ENCODE peak calls at places on chromosomes 2 and 18, in six cellular contexts. One of them, this sample, is unnamed.

GRCh38 chr18:77250501-77250925 is 865 bp downstream of the GALR1 start:
- DNase-seq in kidney glomerular epithelial cell: no peak
- DNase-seq in stimulated activated naive B cell treated with anti-CD40 and anti-IgM and Interleukin-4, amounts not matched to agents 10 μg/mL and 1 μg/mL and 100 μg/mL, for 72 hours: no peak
- DNase-seq in fibroblast of villous mesenchyme: no peak
- DNase-seq in activated CD4-positive, alpha-beta T cell treated with anti-CD3 and anti-CD28 coated beads, Interleukin-2, amount 50 U/mL, for 1 hour: no peak
- DNase-seq in stimulated activated CD4-positive, alpha-beta T cell treated with anti-CD3 and anti-CD28 coated beads, Interleukin-1b, Interleukin-23, amount 100 ng/mL, for 48 hours: no peak
- DNase-seq in this sample: no peak

GRCh38 chr2:183179156-183179555 is 54.9 kb downstream of the NUP35 start:
- DNase-seq in kidney glomerular epithelial cell: no peak
- DNase-seq in stimulated activated naive B cell treated with anti-CD40 and anti-IgM and Interleukin-4, amounts not matched to agents 10 μg/mL and 1 μg/mL and 100 μg/mL, for 72 hours: no peak
- DNase-seq in stimulated activated CD4-positive, alpha-beta T cell treated with anti-CD3 and anti-CD28 coated beads, Interleukin-1b, Interleukin-23, amount 100 ng/mL, for 48 hours: no peak
- DNase-seq in fibroblast of villous mesenchyme: no peak
- DNase-seq in activated CD4-positive, alpha-beta T cell treated with anti-CD3 and anti-CD28 coated beads, Interleukin-2, amount 50 U/mL, for 1 hour: no peak
- DNase-seq in this sample: no peak

GRCh38 chr2:1405124-1405523 is 8.1 kb upstream of the TPO start:
- DNase-seq in stimulated activated CD4-positive, alpha-beta T cell treated with anti-CD3 and anti-CD28 coated beads, Interleukin-1b, Interleukin-23, amount 100 ng/mL, for 48 hours: no peak
- DNase-seq in activated CD4-positive, alpha-beta T cell treated with anti-CD3 and anti-CD28 coated beads, Interleukin-2, amount 50 U/mL, for 1 hour: no peak
- DNase-seq in fibroblast of villous mesenchyme: no peak
- DNase-seq in kidney glomerular epithelial cell: no peak
- DNase-seq in stimulated activated naive B cell treated with anti-CD40 and anti-IgM and Interleukin-4, amounts not matched to agents 10 μg/mL and 1 μg/mL and 100 μg/mL, for 72 hours: no peak
- DNase-seq in this sample: no peak

GRCh38 chr18:22543764-22544163 is 126.0 kb upstream of the CTAGE1 start:
- DNase-seq in stimulated activated naive B cell treated with anti-CD40 and anti-IgM and Interleukin-4, amounts not matched to agents 10 μg/mL and 1 μg/mL and 100 μg/mL, for 72 hours: no peak
- DNase-seq in fibroblast of villous mesenchyme: peak
- DNase-seq in kidney glomerular epithelial cell: no peak
- DNase-seq in activated CD4-positive, alpha-beta T cell treated with anti-CD3 and anti-CD28 coated beads, Interleukin-2, amount 50 U/mL, for 1 hour: no peak
- DNase-seq in stimulated activated CD4-positive, alpha-beta T cell treated with anti-CD3 and anti-CD28 coated beads, Interleukin-1b, Interleukin-23, amount 100 ng/mL, for 48 hours: no peak
- DNase-seq in this sample: no peak

GRCh38 chr18:28735731-28736130 is 558.8 kb upstream of the CDH2 start:
- DNase-seq in activated CD4-positive, alpha-beta T cell treated with anti-CD3 and anti-CD28 coated beads, Interleukin-2, amount 50 U/mL, for 1 hour: no peak
- DNase-seq in fibroblast of villous mesenchyme: peak
- DNase-seq in stimulated activated CD4-positive, alpha-beta T cell treated with anti-CD3 and anti-CD28 coated beads, Interleukin-1b, Interleukin-23, amount 100 ng/mL, for 48 hours: no peak
- DNase-seq in stimulated activated naive B cell treated with anti-CD40 and anti-IgM and Interleukin-4, amounts not matched to agents 10 μg/mL and 1 μg/mL and 100 μg/mL, for 72 hours: no peak
- DNase-seq in kidney glomerular epithelial cell: peak
- DNase-seq in this sample: no peak

GRCh38 chr2:173652731-173653426 is 298.2 kb downstream of the CDCA7 start:
- DNase-seq in stimulated activated naive B cell treated with anti-CD40 and anti-IgM and Interleukin-4, amounts not matched to agents 10 μg/mL and 1 μg/mL and 100 μg/mL, for 72 hours: no peak
- DNase-seq in activated CD4-positive, alpha-beta T cell treated with anti-CD3 and anti-CD28 coated beads, Interleukin-2, amount 50 U/mL, for 1 hour: no peak
- DNase-seq in stimulated activated CD4-positive, alpha-beta T cell treated with anti-CD3 and anti-CD28 coated beads, Interleukin-1b, Interleukin-23, amount 100 ng/mL, for 48 hours: no peak
- DNase-seq in kidney glomerular epithelial cell: peak
- DNase-seq in fibroblast of villous mesenchyme: peak
- DNase-seq in this sample: peak

GRCh38 chr2:202193881-202194353 is 44.5 kb downstream of the SUMO1 start:
- DNase-seq in kidney glomerular epithelial cell: no peak
- DNase-seq in fibroblast of villous mesenchyme: peak
- DNase-seq in stimulated activated CD4-positive, alpha-beta T cell treated with anti-CD3 and anti-CD28 coated beads, Interleukin-1b, Interleukin-23, amount 100 ng/mL, for 48 hours: no peak
- DNase-seq in stimulated activated naive B cell treated with anti-CD40 and anti-IgM and Interleukin-4, amounts not matched to agents 10 μg/mL and 1 μg/mL and 100 μg/mL, for 72 hours: no peak
- DNase-seq in activated CD4-positive, alpha-beta T cell treated with anti-CD3 and anti-CD28 coated beads, Interleukin-2, amount 50 U/mL, for 1 hour: no peak
- DNase-seq in this sample: no peak

GRCh38 chr2:205734436-205734835 is 52.1 kb downstream of the NRP2 start:
- DNase-seq in activated CD4-positive, alpha-beta T cell treated with anti-CD3 and anti-CD28 coated beads, Interleukin-2, amount 50 U/mL, for 1 hour: no peak
- DNase-seq in fibroblast of villous mesenchyme: peak
- DNase-seq in kidney glomerular epithelial cell: peak
- DNase-seq in stimulated activated CD4-positive, alpha-beta T cell treated with anti-CD3 and anti-CD28 coated beads, Interleukin-1b, Interleukin-23, amount 100 ng/mL, for 48 hours: no peak
- DNase-seq in stimulated activated naive B cell treated with anti-CD40 and anti-IgM and Interleukin-4, amounts not matched to agents 10 μg/mL and 1 μg/mL and 100 μg/mL, for 72 hours: no peak
- DNase-seq in this sample: no peak

GRCh38 chr2:25044990-25045389 is 3.1 kb downstream of the EFR3B start:
- DNase-seq in stimulated activated naive B cell treated with anti-CD40 and anti-IgM and Interleukin-4, amounts not matched to agents 10 μg/mL and 1 μg/mL and 100 μg/mL, for 72 hours: peak
- DNase-seq in fibroblast of villous mesenchyme: no peak
- DNase-seq in stimulated activated CD4-positive, alpha-beta T cell treated with anti-CD3 and anti-CD28 coated beads, Interleukin-1b, Interleukin-23, amount 100 ng/mL, for 48 hours: peak
- DNase-seq in kidney glomerular epithelial cell: no peak
- DNase-seq in activated CD4-positive, alpha-beta T cell treated with anti-CD3 and anti-CD28 coated beads, Interleukin-2, amount 50 U/mL, for 1 hour: no peak
- DNase-seq in this sample: no peak

GRCh38 chr2:43762286-43762685 is 11.6 kb upstream of the DYNC2LI1 start:
- DNase-seq in stimulated activated CD4-positive, alpha-beta T cell treated with anti-CD3 and anti-CD28 coated beads, Interleukin-1b, Interleukin-23, amount 100 ng/mL, for 48 hours: no peak
- DNase-seq in stimulated activated naive B cell treated with anti-CD40 and anti-IgM and Interleukin-4, amounts not matched to agents 10 μg/mL and 1 μg/mL and 100 μg/mL, for 72 hours: no peak
- DNase-seq in activated CD4-positive, alpha-beta T cell treated with anti-CD3 and anti-CD28 coated beads, Interleukin-2, amount 50 U/mL, for 1 hour: no peak
- DNase-seq in fibroblast of villous mesenchyme: no peak
- DNase-seq in kidney glomerular epithelial cell: peak
- DNase-seq in this sample: no peak

GRCh38 chr18:61216086-61216485 is 117.1 kb upstream of the CDH20 start:
- DNase-seq in stimulated activated CD4-positive, alpha-beta T cell treated with anti-CD3 and anti-CD28 coated beads, Interleukin-1b, Interleukin-23, amount 100 ng/mL, for 48 hours: no peak
- DNase-seq in fibroblast of villous mesenchyme: no peak
- DNase-seq in stimulated activated naive B cell treated with anti-CD40 and anti-IgM and Interleukin-4, amounts not matched to agents 10 μg/mL and 1 μg/mL and 100 μg/mL, for 72 hours: no peak
- DNase-seq in kidney glomerular epithelial cell: no peak
- DNase-seq in activated CD4-positive, alpha-beta T cell treated with anti-CD3 and anti-CD28 coated beads, Interleukin-2, amount 50 U/mL, for 1 hour: no peak
- DNase-seq in this sample: no peak

GRCh38 chr2:16382451-16382850 is 283.2 kb downstream of the CYRIA start:
- DNase-seq in stimulated activated CD4-positive, alpha-beta T cell treated with anti-CD3 and anti-CD28 coated beads, Interleukin-1b, Interleukin-23, amount 100 ng/mL, for 48 hours: no peak
- DNase-seq in activated CD4-positive, alpha-beta T cell treated with anti-CD3 and anti-CD28 coated beads, Interleukin-2, amount 50 U/mL, for 1 hour: no peak
- DNase-seq in stimulated activated naive B cell treated with anti-CD40 and anti-IgM and Interleukin-4, amounts not matched to agents 10 μg/mL and 1 μg/mL and 100 μg/mL, for 72 hours: no peak
- DNase-seq in kidney glomerular epithelial cell: no peak
- DNase-seq in fibroblast of villous mesenchyme: no peak
- DNase-seq in this sample: no peak

GRCh38 chr2:127424598-127425379 is 6.6 kb downstream of the PROC start:
- DNase-seq in fibroblast of villous mesenchyme: no peak
- DNase-seq in stimulated activated CD4-positive, alpha-beta T cell treated with anti-CD3 and anti-CD28 coated beads, Interleukin-1b, Interleukin-23, amount 100 ng/mL, for 48 hours: no peak
- DNase-seq in activated CD4-positive, alpha-beta T cell treated with anti-CD3 and anti-CD28 coated beads, Interleukin-2, amount 50 U/mL, for 1 hour: no peak
- DNase-seq in kidney glomerular epithelial cell: no peak
- DNase-seq in stimulated activated naive B cell treated with anti-CD40 and anti-IgM and Interleukin-4, amounts not matched to agents 10 μg/mL and 1 μg/mL and 100 μg/mL, for 72 hours: no peak
- DNase-seq in this sample: no peak

GRCh38 chr2:190478572-190478971 is 56.0 kb downstream of the NEMP2 start:
- DNase-seq in kidney glomerular epithelial cell: no peak
- DNase-seq in stimulated activated CD4-positive, alpha-beta T cell treated with anti-CD3 and anti-CD28 coated beads, Interleukin-1b, Interleukin-23, amount 100 ng/mL, for 48 hours: no peak
- DNase-seq in fibroblast of villous mesenchyme: no peak
- DNase-seq in stimulated activated naive B cell treated with anti-CD40 and anti-IgM and Interleukin-4, amounts not matched to agents 10 μg/mL and 1 μg/mL and 100 μg/mL, for 72 hours: no peak
- DNase-seq in activated CD4-positive, alpha-beta T cell treated with anti-CD3 and anti-CD28 coated beads, Interleukin-2, amount 50 U/mL, for 1 hour: no peak
- DNase-seq in this sample: no peak

GRCh38 chr18:42901161-42901560 is 214.3 kb downstream of the RIT2 start:
- DNase-seq in stimulated activated naive B cell treated with anti-CD40 and anti-IgM and Interleukin-4, amounts not matched to agents 10 μg/mL and 1 μg/mL and 100 μg/mL, for 72 hours: no peak
- DNase-seq in activated CD4-positive, alpha-beta T cell treated with anti-CD3 and anti-CD28 coated beads, Interleukin-2, amount 50 U/mL, for 1 hour: no peak
- DNase-seq in stimulated activated CD4-positive, alpha-beta T cell treated with anti-CD3 and anti-CD28 coated beads, Interleukin-1b, Interleukin-23, amount 100 ng/mL, for 48 hours: no peak
- DNase-seq in fibroblast of villous mesenchyme: peak
- DNase-seq in kidney glomerular epithelial cell: peak
- DNase-seq in this sample: no peak

GRCh38 chr2:8303322-8303832 is 378.5 kb upstream of the ID2 start:
- DNase-seq in stimulated activated CD4-positive, alpha-beta T cell treated with anti-CD3 and anti-CD28 coated beads, Interleukin-1b, Interleukin-23, amount 100 ng/mL, for 48 hours: peak
- DNase-seq in activated CD4-positive, alpha-beta T cell treated with anti-CD3 and anti-CD28 coated beads, Interleukin-2, amount 50 U/mL, for 1 hour: peak
- DNase-seq in kidney glomerular epithelial cell: no peak
- DNase-seq in stimulated activated naive B cell treated with anti-CD40 and anti-IgM and Interleukin-4, amounts not matched to agents 10 μg/mL and 1 μg/mL and 100 μg/mL, for 72 hours: peak
- DNase-seq in fibroblast of villous mesenchyme: no peak
- DNase-seq in this sample: no peak

GRCh38 chr2:85244798-85245197 is 83.0 kb downstream of the TGOLN2 start:
- DNase-seq in activated CD4-positive, alpha-beta T cell treated with anti-CD3 and anti-CD28 coated beads, Interleukin-2, amount 50 U/mL, for 1 hour: no peak
- DNase-seq in fibroblast of villous mesenchyme: no peak
- DNase-seq in stimulated activated CD4-positive, alpha-beta T cell treated with anti-CD3 and anti-CD28 coated beads, Interleukin-1b, Interleukin-23, amount 100 ng/mL, for 48 hours: no peak
- DNase-seq in stimulated activated naive B cell treated with anti-CD40 and anti-IgM and Interleukin-4, amounts not matched to agents 10 μg/mL and 1 μg/mL and 100 μg/mL, for 72 hours: no peak
- DNase-seq in kidney glomerular epithelial cell: no peak
- DNase-seq in this sample: no peak

GRCh38 chr18:73355076-73355475 is 487.3 kb upstream of the NETO1 start:
- DNase-seq in kidney glomerular epithelial cell: no peak
- DNase-seq in stimulated activated CD4-positive, alpha-beta T cell treated with anti-CD3 and anti-CD28 coated beads, Interleukin-1b, Interleukin-23, amount 100 ng/mL, for 48 hours: no peak
- DNase-seq in fibroblast of villous mesenchyme: no peak
- DNase-seq in activated CD4-positive, alpha-beta T cell treated with anti-CD3 and anti-CD28 coated beads, Interleukin-2, amount 50 U/mL, for 1 hour: no peak
- DNase-seq in stimulated activated naive B cell treated with anti-CD40 and anti-IgM and Interleukin-4, amounts not matched to agents 10 μg/mL and 1 μg/mL and 100 μg/mL, for 72 hours: no peak
- DNase-seq in this sample: no peak

GRCh38 chr2:129347486-129348217 is 631.8 kb upstream of the RAB6C start:
- DNase-seq in fibroblast of villous mesenchyme: no peak
- DNase-seq in activated CD4-positive, alpha-beta T cell treated with anti-CD3 and anti-CD28 coated beads, Interleukin-2, amount 50 U/mL, for 1 hour: no peak
- DNase-seq in stimulated activated CD4-positive, alpha-beta T cell treated with anti-CD3 and anti-CD28 coated beads, Interleukin-1b, Interleukin-23, amount 100 ng/mL, for 48 hours: no peak
- DNase-seq in kidney glomerular epithelial cell: no peak
- DNase-seq in stimulated activated naive B cell treated with anti-CD40 and anti-IgM and Interleukin-4, amounts not matched to agents 10 μg/mL and 1 μg/mL and 100 μg/mL, for 72 hours: peak
- DNase-seq in this sample: no peak

GRCh38 chr18:54233761-54234160 is 9.3 kb upstream of the MBD2 start:
- DNase-seq in stimulated activated naive B cell treated with anti-CD40 and anti-IgM and Interleukin-4, amounts not matched to agents 10 μg/mL and 1 μg/mL and 100 μg/mL, for 72 hours: no peak
- DNase-seq in stimulated activated CD4-positive, alpha-beta T cell treated with anti-CD3 and anti-CD28 coated beads, Interleukin-1b, Interleukin-23, amount 100 ng/mL, for 48 hours: no peak
- DNase-seq in kidney glomerular epithelial cell: no peak
- DNase-seq in fibroblast of villous mesenchyme: no peak
- DNase-seq in activated CD4-positive, alpha-beta T cell treated with anti-CD3 and anti-CD28 coated beads, Interleukin-2, amount 50 U/mL, for 1 hour: no peak
- DNase-seq in this sample: no peak

GRCh38 chr18:8800445-8800844 is 95.1 kb downstream of the MTCL1 start:
- DNase-seq in stimulated activated CD4-positive, alpha-beta T cell treated with anti-CD3 and anti-CD28 coated beads, Interleukin-1b, Interleukin-23, amount 100 ng/mL, for 48 hours: no peak
- DNase-seq in fibroblast of villous mesenchyme: peak
- DNase-seq in kidney glomerular epithelial cell: peak
- DNase-seq in stimulated activated naive B cell treated with anti-CD40 and anti-IgM and Interleukin-4, amounts not matched to agents 10 μg/mL and 1 μg/mL and 100 μg/mL, for 72 hours: no peak
- DNase-seq in activated CD4-positive, alpha-beta T cell treated with anti-CD3 and anti-CD28 coated beads, Interleukin-2, amount 50 U/mL, for 1 hour: no peak
- DNase-seq in this sample: peak

GRCh38 chr18:44128365-44128764 is 552.3 kb upstream of the SETBP1 start:
- DNase-seq in kidney glomerular epithelial cell: no peak
- DNase-seq in stimulated activated naive B cell treated with anti-CD40 and anti-IgM and Interleukin-4, amounts not matched to agents 10 μg/mL and 1 μg/mL and 100 μg/mL, for 72 hours: no peak
- DNase-seq in stimulated activated CD4-positive, alpha-beta T cell treated with anti-CD3 and anti-CD28 coated beads, Interleukin-1b, Interleukin-23, amount 100 ng/mL, for 48 hours: no peak
- DNase-seq in fibroblast of villous mesenchyme: no peak
- DNase-seq in activated CD4-positive, alpha-beta T cell treated with anti-CD3 and anti-CD28 coated beads, Interleukin-2, amount 50 U/mL, for 1 hour: no peak
- DNase-seq in this sample: no peak

GRCh38 chr18:78642561-78643398 is 336.8 kb upstream of the SALL3 start:
- DNase-seq in kidney glomerular epithelial cell: no peak
- DNase-seq in fibroblast of villous mesenchyme: no peak
- DNase-seq in activated CD4-positive, alpha-beta T cell treated with anti-CD3 and anti-CD28 coated beads, Interleukin-2, amount 50 U/mL, for 1 hour: no peak
- DNase-seq in stimulated activated naive B cell treated with anti-CD40 and anti-IgM and Interleukin-4, amounts not matched to agents 10 μg/mL and 1 μg/mL and 100 μg/mL, for 72 hours: no peak
- DNase-seq in stimulated activated CD4-positive, alpha-beta T cell treated with anti-CD3 and anti-CD28 coated beads, Interleukin-1b, Interleukin-23, amount 100 ng/mL, for 48 hours: no peak
- DNase-seq in this sample: no peak